ENCODE peak calls at places on chromosomes 6 and 20, in eight cellular contexts. Z is HEK293T; H is putamen; I is HS-27A; D is naive thymus-derived CD8-positive, alpha-beta T cell; Q is kidney; B is endothelial cell; M is stimulated activated CD8-positive, alpha-beta memory T cell treated with anti-CD3 and anti-CD28 coated beads, Interleukin-7, amount 100 ng/mL, for 24 hours. R is an unnamed sample.

GRCh38 chr20:2751868-2752630 is 48.4 kb downstream of the CPXM1 start:
- DNase-seq in Z (no peak), H (no peak), I (no peak), D (peak; percentile 62), Q (peak; percentile 83), B (no peak), M (no peak), R (no peak)

GRCh38 chr6:3697609-3698008 is 53.9 kb downstream of the PXDC1 start:
- DNase-seq in Z (no peak), H (peak; percentile 55), I (peak; percentile 63), D (no peak), Q (no peak), B (no peak), M (no peak), R (no peak)

GRCh38 chr20:11483697-11484096 is 434.0 kb upstream of the BTBD3 start:
- DNase-seq in Z (no peak), H (no peak), I (no peak), D (no peak), Q (no peak), B (no peak), M (no peak), R (no peak)

GRCh38 chr20:64150756-64151633 is 13.3 kb upstream of the MYT1 start:
- DNase-seq in Z (no peak), H (no peak), I (no peak), D (no peak), Q (peak; percentile 37), B (no peak), M (no peak), R (peak; percentile 48)

GRCh38 chr6:39085129-39085528 is 29.9 kb downstream of the SAYSD1 start:
- DNase-seq in Z (no peak), H (no peak), I (no peak), D (no peak), Q (no peak), B (peak; percentile 1), M (no peak), R (no peak)

GRCh38 chr6:5522147-5522546 is 260.8 kb downstream of the FARS2 start:
- DNase-seq in Z (no peak), H (no peak), I (no peak), D (no peak), Q (no peak), B (no peak), M (no peak), R (no peak)

GRCh38 chr6:52808660-52809059 is 5.0 kb upstream of the GSTA1 start:
- DNase-seq in Z (no peak), H (no peak), I (no peak), D (no peak), Q (no peak), B (no peak), M (no peak), R (no peak)

GRCh38 chr20:34945315-34946077 is 10.1 kb downstream of the GSS start:
- DNase-seq in Z (no peak), H (no peak), I (no peak), D (no peak), Q (no peak), B (no peak), M (no peak), R (no peak)

GRCh38 chr20:25039697-25040437 is 18.1 kb downstream of the ACSS1 start:
- DNase-seq in Z (no peak), H (peak; percentile 84), I (no peak), D (no peak), Q (peak; percentile 85), B (no peak), M (no peak), R (no peak)

GRCh38 chr6:36678488-36679042 is at the start of gene CDKN1A:
- DNase-seq in Z (peak; percentile 80), H (peak; percentile 68), I (peak; percentile 79), D (peak; percentile 58), Q (peak; percentile 97), B (peak; percentile 91), M (peak; percentile 38), R (peak; percentile 97)

GRCh38 chr6:74415056-74415455 is 719.1 kb downstream of the CD109 start:
- DNase-seq in Z (no peak), H (no peak), I (no peak), D (no peak), Q (no peak), B (no peak), M (no peak), R (no peak)

GRCh38 chr6:134111062-134111677 is 58.7 kb upstream of the SLC2A12 start:
- DNase-seq in Z (peak; percentile 77), H (peak; percentile 37), I (peak; percentile 39), D (peak; percentile 67), Q (no peak), B (peak; percentile 34), M (no peak), R (no peak)

GRCh38 chr6:142014515-142014914 is 118.2 kb upstream of the GJE1 start:
- DNase-seq in Z (no peak), H (no peak), I (peak; percentile 92), D (no peak), Q (no peak), B (peak; percentile 15), M (no peak), R (no peak)

GRCh38 chr6:112851141-112851540 is 504.0 kb downstream of the RFPL4B start:
- DNase-seq in Z (no peak), H (no peak), I (no peak), D (no peak), Q (no peak), B (no peak), M (no peak), R (no peak)

GRCh38 chr6:136922680-136922996 is 537 bp downstream of the SLC35D3 start:
- DNase-seq in Z (no peak), H (no peak), I (no peak), D (no peak), Q (no peak), B (no peak), M (no peak), R (no peak)

R was measured in posterior vena cava.